ENCODE peak calls at places on chromosomes 4 and X, in six cellular contexts. C is upper lobe of left lung; W is GM12891; K is activated CD4-positive, alpha-beta T cell treated with anti-CD3 and anti-CD28 coated beads, Interleukin-2, amount 10 ng/mL, durations not matched to agents 24 days and 14 days; L is BJ; I is fibroblast of the conjunctiva. U is an unnamed sample.

GRCh38 chr4:159504634-159505033 is 401.8 kb downstream of the RAPGEF2 start:
- DNase-seq in K (no peak), W (no peak), C (no peak), L (no peak), I (peak), U (no peak)

GRCh38 chr4:143482753-143483362 is 30.6 kb upstream of the SMARCA5 start:
- DNase-seq in C (no peak), L (no peak), K (peak), W (peak), I (peak), U (peak)

GRCh38 chr4:25223770-25224375 is 10.0 kb upstream of the PI4K2B start:
- DNase-seq in I (no peak), W (no peak), L (no peak), C (no peak), K (peak), U (no peak)

GRCh38 chr4:80452768-80453167 is 117.2 kb downstream of the CFAP299 start:
- DNase-seq in L (no peak), K (peak), I (no peak), W (no peak), C (no peak), U (no peak)

GRCh38 chr4:185709802-185710486 is 102.0 kb downstream of the SORBS2 start:
- DNase-seq in L (no peak), I (no peak), C (no peak), K (no peak), W (no peak), U (no peak)

GRCh38 chrX:24085133-24085532 is 30.4 kb downstream of the EIF2S3 start:
- DNase-seq in C (no peak), L (no peak), I (no peak), K (no peak), W (no peak), U (no peak)

GRCh38 chrX:105211051-105211575 is 9.4 kb downstream of the TEX13A start:
- DNase-seq in I (no peak), W (no peak), C (no peak), K (no peak), L (no peak), U (no peak)

GRCh38 chr4:26300314-26301307 is 20.2 kb upstream of the RBPJ start:
- DNase-seq in C (no peak), L (no peak), W (no peak), K (no peak), I (peak), U (no peak)

GRCh38 chr4:178215309-178215708 is 773.1 kb upstream of the AGA start:
- DNase-seq in W (no peak), K (no peak), C (no peak), I (no peak), L (no peak), U (no peak)

GRCh38 chrX:39308126-39308525 is 506.9 kb downstream of the MID1IP1 start:
- DNase-seq in K (no peak), C (no peak), W (no peak), I (no peak), L (no peak), U (no peak)

GRCh38 chr4:177740563-177740962 is 298.3 kb upstream of the AGA start:
- DNase-seq in L (no peak), W (no peak), C (no peak), K (no peak), I (no peak), U (no peak)

GRCh38 chrX:125202486-125203378 is 116.9 kb upstream of the TEX13C start:
- DNase-seq in W (no peak), K (peak), I (no peak), L (no peak), C (peak), U (no peak)

GRCh38 chr4:168621806-168622589 is 125.1 kb downstream of the PALLD start:
- DNase-seq in L (peak), K (no peak), I (no peak), W (no peak), C (no peak), U (no peak)

GRCh38 chr4:96524311-96524875 is 684.5 kb downstream of the PDHA2 start:
- DNase-seq in L (no peak), K (no peak), I (no peak), W (no peak), C (no peak), U (no peak)